ENCODE peak calls at places on chromosomes 13 and 19, in five cellular contexts. One of them, this sample, is unnamed. For H3K4me1, the result is how much of the 10 kb centered on the place peaks cover.

GRCh38 chr13:41859555-41859954 is 101.4 kb downstream of the VWA8 start:
- DNase-seq in K562: no peak
- DNase-seq in GM12878: no peak
- DNase-seq in HepG2: no peak
- DNase-seq in SK-N-SH: no peak
- DNase-seq in this sample: no peak

GRCh38 chr13:99721606-99722384 is 220.5 kb downstream of the TM9SF2 start:
- DNase-seq in K562: no peak
- DNase-seq in GM12878: no peak
- DNase-seq in HepG2: no peak
- DNase-seq in SK-N-SH: no peak
- DNase-seq in this sample: no peak

GRCh38 chr19:679418-680286 is 3.5 kb downstream of the FSTL3 start:
- DNase-seq in K562: peak
- DNase-seq in GM12878: no peak
- DNase-seq in HepG2: no peak
- DNase-seq in SK-N-SH: peak
- DNase-seq in this sample: no peak

GRCh38 chr13:73325351-73326214 is 266.8 kb downstream of the KLF5 start:
- DNase-seq in K562: no peak
- DNase-seq in GM12878: no peak
- DNase-seq in HepG2: peak
- DNase-seq in SK-N-SH: no peak
- DNase-seq in this sample: no peak

GRCh38 chr13:110759710-110760109 is 46.2 kb downstream of the ING1 start:
- DNase-seq in K562: no peak
- DNase-seq in GM12878: no peak
- DNase-seq in HepG2: no peak
- DNase-seq in SK-N-SH: no peak
- DNase-seq in this sample: no peak

GRCh38 chr13:41746259-41746658 is 214.7 kb downstream of the VWA8 start:
- DNase-seq in K562: no peak
- DNase-seq in GM12878: no peak
- DNase-seq in HepG2: no peak
- DNase-seq in SK-N-SH: no peak
- DNase-seq in this sample: peak

GRCh38 chr13:98880673-98881072 is 97.2 kb downstream of the DOCK9 start:
- DNase-seq in K562: no peak
- DNase-seq in GM12878: no peak
- DNase-seq in HepG2: no peak
- DNase-seq in SK-N-SH: no peak
- DNase-seq in this sample: no peak

GRCh38 chr13:85632526-85633215 is 166.5 kb downstream of the SLITRK6 start:
- DNase-seq in K562: no peak
- DNase-seq in GM12878: no peak
- DNase-seq in HepG2: no peak
- DNase-seq in SK-N-SH: no peak
- DNase-seq in this sample: no peak

GRCh38 chr13:94217370-94217769 is 262.1 kb downstream of the DCT start:
- DNase-seq in K562: no peak
- DNase-seq in GM12878: no peak
- DNase-seq in HepG2: no peak
- DNase-seq in SK-N-SH: no peak
- DNase-seq in this sample: no peak

GRCh38 chr13:28741080-28741479 is 22.3 kb upstream of the SLC46A3 start:
- DNase-seq in K562: no peak
- DNase-seq in GM12878: no peak
- DNase-seq in HepG2: no peak
- DNase-seq in SK-N-SH: no peak
- DNase-seq in this sample: no peak

GRCh38 chr19:7482584-7483439 is 6.0 kb downstream of the PEX11G start:
- DNase-seq in K562: peak
- DNase-seq in GM12878: no peak
- DNase-seq in HepG2: no peak
- DNase-seq in SK-N-SH: peak
- DNase-seq in this sample: peak

GRCh38 chr13:99339736-99340392 is 32.7 kb upstream of the GPR183 start:
- DNase-seq in K562: peak
- DNase-seq in GM12878: no peak
- DNase-seq in HepG2: no peak
- DNase-seq in SK-N-SH: no peak
- DNase-seq in this sample: no peak

GRCh38 chr13:20188649-20189553 is 3.8 kb downstream of the GJB2 start:
- DNase-seq in K562: peak
- DNase-seq in GM12878: no peak
- DNase-seq in HepG2: no peak
- DNase-seq in SK-N-SH: peak
- DNase-seq in this sample: no peak

GRCh38 chr19:17475541-17476115 is 5.3 kb downstream of the SLC27A1 start:
- DNase-seq in K562: no peak
- DNase-seq in GM12878: no peak
- DNase-seq in HepG2: peak
- DNase-seq in SK-N-SH: no peak
- DNase-seq in this sample: peak

GRCh38 chr19:41321600-41322270 is 11.8 kb downstream of the CCDC97 start:
- DNase-seq in K562: peak
- DNase-seq in GM12878: no peak
- DNase-seq in HepG2: peak
- DNase-seq in SK-N-SH: peak
- DNase-seq in this sample: no peak

GRCh38 chr13:37753776-37754175 is 115.8 kb downstream of the TRPC4 start:
- DNase-seq in K562: no peak
- DNase-seq in GM12878: no peak
- DNase-seq in HepG2: no peak
- DNase-seq in SK-N-SH: no peak
- DNase-seq in this sample: no peak

GRCh38 chr13:47499358-47500150 is 501.5 kb downstream of the SUCLA2 start:
- DNase-seq in K562: no peak
- DNase-seq in GM12878: no peak
- DNase-seq in HepG2: no peak
- DNase-seq in SK-N-SH: no peak
- DNase-seq in this sample: no peak

GRCh38 chr13:39779337-39780270 is 124.1 kb downstream of the COG6 start:
- DNase-seq in K562: no peak
- DNase-seq in GM12878: no peak
- DNase-seq in HepG2: no peak
- DNase-seq in SK-N-SH: no peak
- DNase-seq in this sample: no peak

GRCh38 chr19:12990447-12990846 is 4.8 kb upstream of the NFIX start:
- DNase-seq in K562: no peak
- DNase-seq in GM12878: no peak
- DNase-seq in HepG2: no peak
- DNase-seq in SK-N-SH: no peak
- DNase-seq in this sample: no peak

GRCh38 chr19:12985049-12985776 is 10.1 kb upstream of the NFIX start:
- DNase-seq in K562: peak
- DNase-seq in GM12878: no peak
- DNase-seq in HepG2: peak
- DNase-seq in SK-N-SH: no peak
- DNase-seq in this sample: peak

GRCh38 chr19:12986726-12987125 is 8.5 kb upstream of the NFIX start:
- DNase-seq in K562: no peak
- DNase-seq in GM12878: no peak
- DNase-seq in HepG2: no peak
- DNase-seq in SK-N-SH: no peak
- DNase-seq in this sample: no peak

GRCh38 chr19:12987190-12987589 is 8.1 kb upstream of the NFIX start:
- DNase-seq in K562: no peak
- DNase-seq in GM12878: no peak
- DNase-seq in HepG2: no peak
- DNase-seq in SK-N-SH: no peak
- DNase-seq in this sample: no peak

DNA sequence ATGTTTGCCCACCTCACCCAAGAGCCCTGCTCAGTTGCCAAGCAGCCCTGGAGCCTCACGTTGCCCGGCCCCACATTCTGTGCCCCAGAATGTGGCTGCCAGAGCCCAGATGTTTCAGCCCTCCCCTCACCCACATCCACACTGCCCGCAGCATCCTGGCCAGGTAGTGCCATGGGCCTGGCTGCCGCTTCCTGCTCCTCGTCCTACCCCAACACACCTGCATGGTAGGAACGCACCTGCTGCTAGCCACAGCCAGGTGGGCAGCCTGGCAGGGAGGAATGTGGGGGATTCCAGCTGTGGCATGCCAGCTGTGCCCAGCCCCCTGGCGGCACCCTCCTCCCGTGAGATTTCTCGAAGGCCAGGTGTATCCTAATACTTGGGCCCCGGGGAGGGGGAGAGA is 7.5 kb upstream of the NFIX start:
- DNase-seq in K562: no peak
- DNase-seq in GM12878: no peak
- DNase-seq in HepG2: no peak
- DNase-seq in SK-N-SH: no peak
- DNase-seq in this sample: no peak
- TF ChIP-seq ZBTB33 in K562: no peak
- TF ChIP-seq ZBTB33 in GM12878: no peak
- TF ChIP-seq ZBTB33 in HepG2: no peak
- TF ChIP-seq ZBTB33 in SK-N-SH: no peak
- TF ChIP-seq ZBTB33 in this sample: no peak

GRCh38 chr19:33868076-33868735 is 71.5 kb downstream of the KCTD15 start:
- DNase-seq in K562: no peak
- DNase-seq in GM12878: no peak
- DNase-seq in HepG2: no peak
- DNase-seq in SK-N-SH: peak
- DNase-seq in this sample: no peak

GRCh38 chr19:33868821-33869412 is 72.2 kb downstream of the KCTD15 start:
- DNase-seq in K562: no peak
- DNase-seq in GM12878: no peak
- DNase-seq in HepG2: no peak
- DNase-seq in SK-N-SH: peak
- DNase-seq in this sample: no peak

GRCh38 chr19:33864311-33864850 is 67.7 kb downstream of the KCTD15 start:
- DNase-seq in K562: no peak
- DNase-seq in GM12878: no peak
- DNase-seq in HepG2: no peak
- DNase-seq in SK-N-SH: no peak
- DNase-seq in this sample: no peak

GRCh38 chr19:33865306-33865705 is 68.6 kb downstream of the KCTD15 start:
- DNase-seq in K562: no peak
- DNase-seq in GM12878: no peak
- DNase-seq in HepG2: no peak
- DNase-seq in SK-N-SH: no peak
- DNase-seq in this sample: no peak

DNA sequence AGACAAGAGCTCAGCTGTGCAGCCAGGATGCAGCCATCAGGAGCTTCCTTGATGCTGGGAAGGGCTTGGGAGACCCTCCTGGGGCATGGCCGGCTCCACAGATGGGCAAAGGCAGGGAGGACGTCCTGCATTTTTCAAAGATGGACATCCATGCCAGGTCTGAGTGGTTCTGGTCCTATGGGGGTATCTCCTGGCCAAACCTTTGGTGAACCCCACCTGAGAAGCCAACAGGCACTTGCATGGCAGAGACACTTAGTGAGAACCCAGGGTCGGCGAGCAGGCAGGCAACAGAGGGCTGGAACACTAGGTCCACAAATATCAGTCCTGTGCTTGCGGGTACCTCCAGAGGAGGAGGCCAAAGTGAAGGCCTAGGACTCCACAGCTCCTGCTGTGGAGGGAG is 70.0 kb downstream of the KCTD15 start:
- DNase-seq in K562: no peak
- DNase-seq in GM12878: no peak
- DNase-seq in HepG2: no peak
- DNase-seq in SK-N-SH: no peak
- DNase-seq in this sample: no peak
- H3K4me1 ChIP-seq in K562: under half
- H3K4me1 ChIP-seq in GM12878: under half
- H3K4me1 ChIP-seq in HepG2: under half
- H3K4me1 ChIP-seq in SK-N-SH: under half
- H3K4me1 ChIP-seq in this sample: under half

GRCh38 chr13:33256148-33256547 is 29.4 kb downstream of the STARD13 start:
- DNase-seq in K562: no peak
- DNase-seq in GM12878: no peak
- DNase-seq in HepG2: no peak
- DNase-seq in SK-N-SH: no peak
- DNase-seq in this sample: no peak

GRCh38 chr13:33260168-33261098 is 25.1 kb downstream of the STARD13 start:
- DNase-seq in K562: no peak
- DNase-seq in GM12878: no peak
- DNase-seq in HepG2: peak
- DNase-seq in SK-N-SH: no peak
- DNase-seq in this sample: peak

GRCh38 chr13:33257786-33258185 is 27.8 kb downstream of the STARD13 start:
- DNase-seq in K562: no peak
- DNase-seq in GM12878: no peak
- DNase-seq in HepG2: no peak
- DNase-seq in SK-N-SH: no peak
- DNase-seq in this sample: no peak

GRCh38 chr13:33259296-33259695 is 26.3 kb downstream of the STARD13 start:
- DNase-seq in K562: no peak
- DNase-seq in GM12878: no peak
- DNase-seq in HepG2: peak
- DNase-seq in SK-N-SH: no peak
- DNase-seq in this sample: no peak

GRCh38 chr13:33258437-33259193 is 26.9 kb downstream of the STARD13 start:
- DNase-seq in K562: no peak
- DNase-seq in GM12878: no peak
- DNase-seq in HepG2: peak
- DNase-seq in SK-N-SH: no peak
- DNase-seq in this sample: no peak
- TF ChIP-seq ZBTB33 in K562: no peak
- TF ChIP-seq ZBTB33 in GM12878: no peak
- TF ChIP-seq ZBTB33 in HepG2: no peak
- TF ChIP-seq ZBTB33 in SK-N-SH: no peak
- TF ChIP-seq ZBTB33 in this sample: no peak

GRCh38 chr13:114123876-114124275 is 8.5 kb downstream of the RASA3 start:
- DNase-seq in K562: no peak
- DNase-seq in GM12878: no peak
- DNase-seq in HepG2: no peak
- DNase-seq in SK-N-SH: no peak
- DNase-seq in this sample: no peak

GRCh38 chr13:114124486-114124885 is 7.9 kb downstream of the RASA3 start:
- DNase-seq in K562: no peak
- DNase-seq in GM12878: no peak
- DNase-seq in HepG2: no peak
- DNase-seq in SK-N-SH: no peak
- DNase-seq in this sample: no peak

GRCh38 chr13:114125589-114125988 is 6.8 kb downstream of the RASA3 start:
- DNase-seq in K562: no peak
- DNase-seq in GM12878: no peak
- DNase-seq in HepG2: no peak
- DNase-seq in SK-N-SH: no peak
- DNase-seq in this sample: no peak

GRCh38 chr13:114123448-114123847 is 9.0 kb downstream of the RASA3 start:
- DNase-seq in K562: no peak
- DNase-seq in GM12878: no peak
- DNase-seq in HepG2: no peak
- DNase-seq in SK-N-SH: no peak
- DNase-seq in this sample: no peak

DNA sequence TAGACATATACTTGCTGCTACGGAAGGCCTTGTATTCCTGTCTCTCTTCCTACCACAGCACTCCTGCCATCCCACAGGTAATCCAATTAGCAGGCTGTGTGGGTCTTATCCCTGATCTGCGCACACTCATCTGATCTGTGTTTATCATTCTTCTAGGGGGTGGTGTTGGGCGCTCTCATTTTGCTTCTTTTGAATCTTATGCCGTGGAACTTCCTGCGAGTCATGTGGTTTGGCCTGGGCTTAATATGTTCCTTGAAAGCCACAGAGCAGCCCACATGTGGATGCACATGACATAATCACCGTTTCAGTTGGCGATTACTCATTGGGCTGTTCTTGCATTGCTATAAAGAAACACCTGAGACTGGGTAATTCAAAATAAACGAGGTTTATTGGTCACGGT is 7.5 kb downstream of the RASA3 start:
- DNase-seq in K562: no peak
- DNase-seq in GM12878: no peak
- DNase-seq in HepG2: no peak
- DNase-seq in SK-N-SH: no peak
- DNase-seq in this sample: no peak
- H3K4me1 ChIP-seq in K562: under half
- H3K4me1 ChIP-seq in GM12878: under half
- H3K4me1 ChIP-seq in HepG2: under half
- H3K4me1 ChIP-seq in SK-N-SH: under half
- H3K4me1 ChIP-seq in this sample: under half

This sample was measured in HCT116.